ENCODE peak calls at places on chromosomes 13 and 19, in nine cellular contexts. A is aorta; Z is cardiac muscle cell; D is activated CD8-positive, alpha-beta memory T cell treated with anti-CD3 and anti-CD28 coated beads for 1 hour; X is T-helper 22 cell; S is AML-193; E is T-helper 1 cell; K is KG1; F is hepatocyte. W is an unnamed sample.
A peak's percentile ranks its signal among the peaks of the same experiment; 100 is the strongest.

GRCh38 chr19:5477451-5478215 is 22.4 kb downstream of the ZNRF4 start:
- DNase-seq in A (no peak), E (no peak), F (no peak), D (no peak), Z (no peak), S (no peak), X (no peak), K (no peak), W (no peak)

GRCh38 chr13:109734002-109734785 is 52.2 kb downstream of the IRS2 start:
- DNase-seq in A (no peak), D (no peak), F (no peak), Z (no peak), E (no peak), K (no peak), S (no peak), X (no peak), W (no peak)

GRCh38 chr19:19170053-19170945 is at the start of gene MEF2B:
- DNase-seq in X (peak; percentile 64), A (peak; percentile 77), S (no peak), Z (peak; percentile 73), F (peak; percentile 89), D (peak; percentile 57), E (peak; percentile 68), K (no peak), W (peak; percentile 62)

GRCh38 chr19:46221981-46222610 is 7.4 kb upstream of the IGFL1 start:
- DNase-seq in X (no peak), Z (peak; percentile 76), S (no peak), K (no peak), D (no peak), A (peak; percentile 76), F (peak; percentile 60), E (no peak), W (no peak)

GRCh38 chr19:12043752-12044422 is 8.4 kb upstream of the ZNF433 start:
- DNase-seq in Z (no peak), S (no peak), X (no peak), F (no peak), A (no peak), E (no peak), D (no peak), K (no peak), W (no peak)

GRCh38 chr19:15633122-15633521 is 7.6 kb upstream of the CYP4F3 start:
- DNase-seq in D (no peak), S (peak; percentile 76), K (no peak), F (no peak), E (no peak), A (no peak), Z (no peak), X (no peak), W (no peak)

GRCh38 chr13:47548294-47548825 is 452.7 kb downstream of the SUCLA2 start:
- DNase-seq in K (no peak), S (no peak), F (no peak), Z (no peak), D (no peak), X (no peak), E (no peak), A (no peak), W (no peak)

GRCh38 chr13:48602296-48603040 is 51.3 kb upstream of the CYSLTR2 start:
- DNase-seq in E (no peak), K (no peak), D (no peak), F (no peak), S (no peak), Z (no peak), A (no peak), X (no peak), W (peak; percentile 45)

GRCh38 chr19:10286803-10287737 is at the start of gene ICAM4:
- DNase-seq in Z (peak; percentile 88), X (no peak), D (no peak), A (peak; percentile 81), F (peak; percentile 67), E (no peak), K (no peak), S (peak; percentile 71), W (no peak)

GRCh38 chr13:27839809-27840467 is 47.7 kb downstream of the GSX1 start:
- DNase-seq in E (no peak), Z (no peak), F (no peak), X (no peak), A (no peak), K (no peak), D (no peak), S (no peak), W (no peak)

GRCh38 chr19:33373701-33374405 is at the start of gene CEBPG:
- DNase-seq in E (peak; percentile 65), S (peak; percentile 58), D (peak; percentile 36), A (peak; percentile 65), K (peak; percentile 43), Z (peak; percentile 73), X (peak; percentile 54), F (peak; percentile 88), W (no peak)

GRCh38 chr19:10419646-10420443 is 493 bp upstream of the PDE4A start:
- DNase-seq in S (no peak), D (no peak), Z (peak; percentile 72), E (peak; percentile 39), F (peak; percentile 28), A (no peak), X (peak; percentile 44), K (peak; percentile 21), W (no peak)

GRCh38 chr13:38687246-38688229 is 661 bp downstream of the FREM2 start:
- DNase-seq in S (no peak), X (no peak), F (peak; percentile 53), E (no peak), A (no peak), Z (peak; percentile 12), K (no peak), D (no peak), W (no peak)

GRCh38 chr19:13396256-13397080 is 109.8 kb downstream of the CACNA1A start:
- DNase-seq in A (peak; percentile 71), S (no peak), E (no peak), Z (peak; percentile 93), X (no peak), F (peak; percentile 61), K (no peak), D (no peak), W (peak; percentile 6)

GRCh38 chr13:112883241-112883945 is 85.6 kb upstream of the MCF2L start:
- DNase-seq in Z (no peak), D (no peak), S (no peak), E (no peak), F (no peak), K (no peak), X (no peak), A (peak; percentile 18), W (no peak)

GRCh38 chr13:50613356-50613831 is 230.1 kb downstream of the DLEU7 start:
- DNase-seq in E (no peak), K (no peak), S (no peak), D (no peak), A (no peak), Z (peak; percentile 42), X (no peak), F (no peak), W (no peak)

GRCh38 chr19:41646589-41647204 is 19.8 kb upstream of the CEACAM4 start:
- DNase-seq in E (peak; percentile 25), X (no peak), K (no peak), Z (peak; percentile 29), F (no peak), A (no peak), D (peak; percentile 12), S (peak; percentile 57), W (peak; percentile 46)

GRCh38 chr19:17944301-17944700 is 11.5 kb downstream of the CCDC124 start:
- DNase-seq in D (no peak), E (no peak), X (no peak), A (no peak), S (no peak), Z (peak; percentile 71), K (no peak), F (no peak), W (no peak)

GRCh38 chr13:39777527-39778061 is 122.1 kb downstream of the COG6 start:
- DNase-seq in A (no peak), D (no peak), Z (peak; percentile 87), F (peak; percentile 38), E (no peak), K (no peak), S (peak; percentile 54), X (no peak), W (peak; percentile 67)

GRCh38 chr13:42497798-42498197 is 76.2 kb upstream of the TNFSF11 start:
- DNase-seq in K (no peak), X (no peak), Z (peak; percentile 86), S (no peak), E (no peak), D (no peak), F (peak; percentile 13), A (no peak), W (peak; percentile 52)

GRCh38 chr13:99969934-99970760 is 1.4 kb downstream of the ZIC5 start:
- DNase-seq in X (no peak), F (no peak), K (no peak), A (no peak), D (no peak), Z (no peak), E (no peak), S (no peak), W (peak; percentile 57)

GRCh38 chr19:43773725-43774102 is 7.1 kb downstream of the KCNN4 start:
- DNase-seq in D (no peak), Z (no peak), E (no peak), S (no peak), K (no peak), X (no peak), F (no peak), A (no peak), W (no peak)

GRCh38 chr19:7257148-7258041 is 36.8 kb downstream of the INSR start:
- DNase-seq in D (no peak), E (no peak), A (no peak), F (peak; percentile 93), Z (peak; percentile 72), X (no peak), S (no peak), K (no peak), W (no peak)

GRCh38 chr13:71605744-71606143 is 261.3 kb downstream of the DACH1 start:
- DNase-seq in F (no peak), Z (no peak), K (no peak), S (no peak), A (no peak), D (no peak), E (no peak), X (no peak), W (no peak)

GRCh38 chr19:12255372-12255771 is 39.3 kb downstream of the ZNF44 start:
- DNase-seq in A (no peak), K (no peak), S (no peak), F (no peak), D (no peak), X (no peak), E (no peak), Z (no peak), W (no peak)

GRCh38 chr19:30225615-30226463 is 146.3 kb upstream of the ZNF536 start:
- DNase-seq in Z (no peak), X (no peak), K (no peak), E (no peak), F (peak; percentile 33), D (no peak), S (no peak), A (no peak), W (no peak)

GRCh38 chr13:110524484-110525254 is 36.9 kb downstream of the RAB20 start:
- DNase-seq in S (peak; percentile 40), A (peak; percentile 74), X (no peak), E (no peak), Z (no peak), F (no peak), K (no peak), D (no peak), W (peak; percentile 84)

GRCh38 chr19:30146346-30146745 is 204.3 kb downstream of the URI1 start:
- DNase-seq in E (no peak), K (no peak), F (no peak), X (no peak), Z (no peak), S (no peak), D (no peak), A (no peak), W (no peak)